ENCODE peak calls at places on chromosomes 6 and 20, in five cellular contexts. N is ovary, V is adrenal gland, B is A549, O is uterus. U is an unnamed sample. For H3K4me1, the result is how much of the 10 kb centered on the place peaks cover.

GRCh38 chr20:58630063-58630462 is 21.0 kb upstream of the STX16 start:
- DNase-seq in N (no peak), V (no peak), O (no peak), B (peak), U (no peak)

GRCh38 chr6:11233936-11234573 is 1.6 kb upstream of the NEDD9 start:
- DNase-seq in O (no peak), V (no peak), N (no peak), B (no peak), U (no peak)

GRCh38 chr20:32484221-32485125 is 100.7 kb downstream of the NOL4L start:
- DNase-seq in O (peak), N (no peak), V (peak), B (peak), U (no peak)

GRCh38 chr6:150176152-150176551 is 33.3 kb downstream of the PPP1R14C start:
- DNase-seq in V (no peak), N (no peak), O (no peak), B (no peak), U (peak)

GRCh38 chr20:17541996-17542395 is 10.8 kb upstream of the BFSP1 start:
- DNase-seq in V (no peak), O (no peak), B (no peak), N (no peak), U (no peak)

GRCh38 chr20:63624486-63624885 is 2.4 kb downstream of the GMEB2 start:
- DNase-seq in O (no peak), N (no peak), B (peak), V (no peak), U (no peak)

GRCh38 chr6:89597988-89598387 is 40.6 kb downstream of the LYRM2 start:
- DNase-seq in V (no peak), B (peak), O (no peak), N (no peak), U (no peak)

GRCh38 chr20:51363813-51364212 is 178.7 kb downstream of the NFATC2 start:
- DNase-seq in V (no peak), B (no peak), O (no peak), N (no peak), U (no peak)

GRCh38 chr20:48364688-48365421 is 462.9 kb downstream of the PREX1 start:
- DNase-seq in V (no peak), B (no peak), N (no peak), O (no peak), U (no peak)

GRCh38 chr6:22774129-22774528 is 204.8 kb downstream of the HDGFL1 start:
- DNase-seq in V (no peak), N (no peak), B (no peak), O (no peak), U (no peak)

GRCh38 chr6:106973841-106974336 is 640 bp downstream of the CD24 start:
- DNase-seq in O (no peak), B (no peak), N (no peak), V (no peak), U (no peak)

GRCh38 chr6:4319992-4320683 is 184.8 kb upstream of the ECI2 start:
- DNase-seq in O (no peak), V (no peak), N (no peak), B (peak), U (no peak)

GRCh38 chr6:87645080-87645479 is 55.1 kb downstream of the ORC3 start:
- DNase-seq in N (no peak), O (no peak), V (no peak), B (no peak), U (no peak)

GRCh38 chr6:75775219-75775618 is 26.2 kb downstream of the MYO6 start:
- DNase-seq in O (no peak), N (no peak), V (no peak), B (no peak), U (no peak)

GRCh38 chr6:10081075-10081474 is 333.8 kb downstream of the TFAP2A start:
- DNase-seq in V (no peak), O (no peak), B (no peak), N (no peak), U (no peak)

GRCh38 chr6:124823240-124824105 is 138.8 kb upstream of the RNF217 start:
- DNase-seq in O (no peak), N (no peak), V (no peak), B (no peak), U (no peak)

GRCh38 chr20:20720158-20720557 is 7.7 kb upstream of the RALGAPA2 start:
- DNase-seq in N (no peak), B (no peak), V (no peak), O (no peak), U (no peak)

GRCh38 chr6:135323202-135323668 is 142.1 kb downstream of the MYB start:
- DNase-seq in V (no peak), B (no peak), O (no peak), N (no peak), U (no peak)

DNA sequence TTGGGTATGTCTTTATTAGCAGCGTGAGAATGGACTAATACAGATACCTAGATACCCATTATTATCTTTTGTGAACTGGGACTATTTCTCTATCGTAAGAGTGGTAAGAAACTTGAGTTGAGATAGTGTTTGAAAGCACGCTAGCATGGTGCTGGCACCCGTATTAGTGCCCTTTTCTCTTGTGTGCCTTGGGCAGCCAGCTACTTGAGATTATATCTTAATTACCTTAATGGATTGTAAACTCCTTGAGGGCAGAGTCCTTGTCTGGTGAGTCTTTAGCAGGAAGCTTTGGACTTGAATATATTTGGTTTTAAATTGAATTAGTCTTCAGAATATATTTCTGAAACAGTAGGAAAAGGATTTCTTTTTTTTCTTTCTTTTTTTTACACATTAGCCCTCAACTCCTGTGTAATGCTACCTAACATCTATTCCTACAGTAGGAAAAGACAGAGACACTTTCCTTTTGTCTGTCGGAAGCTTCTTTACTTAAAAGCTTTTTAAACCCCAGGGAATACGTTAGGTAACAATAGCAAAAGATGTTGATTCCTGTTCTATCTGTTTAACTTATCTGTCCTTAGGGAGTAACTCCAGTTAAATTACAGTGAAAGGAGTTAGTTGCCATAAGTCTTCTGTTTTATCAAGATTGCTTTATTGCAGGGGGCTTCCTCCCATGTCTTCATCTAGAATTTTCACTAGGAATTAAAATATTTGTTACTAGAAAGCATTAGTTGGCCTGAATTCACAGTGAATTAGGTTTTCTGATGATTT is 26.0 kb downstream of the TOP1 start:
- DNase-seq in V (no peak), B (no peak), O (no peak), N (no peak), U (no peak)
- H3K4me1 ChIP-seq in V (half or more), B (half or more), O (under half), N (under half), U (half or more)

DNA sequence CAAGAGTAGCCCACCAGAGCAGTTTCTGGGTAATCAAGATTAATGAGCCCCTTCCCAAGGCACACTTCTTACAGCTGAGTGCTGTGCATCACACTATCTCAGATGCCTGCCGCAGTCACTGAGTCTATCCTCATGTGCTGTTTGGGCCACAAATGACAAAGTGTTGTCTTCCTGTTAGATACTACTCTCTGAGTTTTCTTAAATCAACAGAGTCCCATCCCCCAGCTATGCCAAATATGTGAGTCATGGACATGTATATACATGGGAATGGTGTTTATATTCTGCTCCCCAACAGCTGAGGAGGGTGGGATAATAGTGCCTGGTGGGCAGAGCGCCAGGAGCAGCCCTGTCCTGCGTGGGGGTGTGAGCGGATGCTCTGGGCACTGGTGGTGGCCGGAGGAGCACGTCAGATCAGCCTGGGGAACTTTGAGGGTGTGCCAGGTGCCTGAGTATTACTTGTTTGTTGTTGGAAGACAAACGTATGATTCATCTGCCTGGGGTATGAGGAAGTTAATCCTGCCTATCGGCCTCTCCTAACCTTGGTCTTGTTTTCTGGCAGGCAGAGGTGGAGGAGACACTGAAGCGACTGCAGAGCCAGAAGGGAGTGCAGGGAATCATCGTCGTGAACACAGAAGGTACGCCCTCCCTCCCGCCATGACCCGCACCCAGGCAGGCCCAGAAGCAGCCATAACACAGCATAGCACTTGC is 9.6 kb downstream of the DYNLRB1 start:
- DNase-seq in B (peak), O (peak), N (peak), V (peak), U (peak)
- TF ChIP-seq POLR2A in B (no peak), O (no peak), N (no peak), V (no peak), U (no peak)

DNA sequence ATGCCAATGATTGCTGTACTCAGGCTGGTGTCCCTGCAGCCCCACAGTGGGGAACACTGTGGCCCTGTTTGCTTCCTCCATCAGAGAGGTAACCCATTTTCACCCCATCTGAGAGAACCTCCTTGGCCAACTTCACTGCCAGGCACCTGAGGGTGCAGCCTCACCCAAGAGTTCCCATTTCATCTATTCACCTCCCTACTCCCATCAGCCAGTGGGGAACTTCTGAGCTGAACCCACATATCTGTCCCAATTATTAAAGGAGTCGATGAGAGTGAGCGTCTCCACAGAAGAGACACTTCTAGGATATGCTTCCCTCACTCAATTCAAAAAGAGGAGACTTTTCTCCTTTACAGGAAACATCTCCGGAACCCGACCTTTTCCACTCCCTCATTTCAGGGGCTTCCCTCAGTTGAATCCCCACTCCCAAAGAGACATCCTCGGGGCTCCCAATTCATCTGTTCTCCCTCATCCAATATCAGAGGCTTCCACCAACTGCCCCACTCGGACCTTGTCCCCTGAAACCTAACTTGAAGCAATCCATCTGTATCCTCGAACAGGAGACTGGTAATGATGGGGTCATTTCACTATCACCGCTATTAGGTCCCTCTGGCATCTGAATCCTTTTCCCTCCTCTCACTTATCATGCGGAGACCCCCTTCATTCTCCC is 988 bp downstream of the UBE2V1 start:
- DNase-seq in V (no peak), B (no peak), N (no peak), O (no peak), U (no peak)
- H3K4me1 ChIP-seq in V (half or more), B (half or more), N (under half), O (under half), U (half or more)

GRCh38 chr6:44265843-44266233 is 487 bp upstream of the NFKBIE start:
- DNase-seq in O (no peak), N (no peak), B (no peak), V (no peak), U (no peak)

GRCh38 chr6:44266347-44266746 is 996 bp upstream of the NFKBIE start:
- DNase-seq in V (no peak), O (no peak), N (no peak), B (no peak), U (no peak)

GRCh38 chr6:44264154-44265002 is 973 bp downstream of the NFKBIE start:
- DNase-seq in N (no peak), V (no peak), O (no peak), B (no peak), U (no peak)

GRCh38 chr6:44263357-44264100 is 1.8 kb downstream of the NFKBIE start:
- DNase-seq in V (no peak), B (peak), N (no peak), O (no peak), U (no peak)

DNA sequence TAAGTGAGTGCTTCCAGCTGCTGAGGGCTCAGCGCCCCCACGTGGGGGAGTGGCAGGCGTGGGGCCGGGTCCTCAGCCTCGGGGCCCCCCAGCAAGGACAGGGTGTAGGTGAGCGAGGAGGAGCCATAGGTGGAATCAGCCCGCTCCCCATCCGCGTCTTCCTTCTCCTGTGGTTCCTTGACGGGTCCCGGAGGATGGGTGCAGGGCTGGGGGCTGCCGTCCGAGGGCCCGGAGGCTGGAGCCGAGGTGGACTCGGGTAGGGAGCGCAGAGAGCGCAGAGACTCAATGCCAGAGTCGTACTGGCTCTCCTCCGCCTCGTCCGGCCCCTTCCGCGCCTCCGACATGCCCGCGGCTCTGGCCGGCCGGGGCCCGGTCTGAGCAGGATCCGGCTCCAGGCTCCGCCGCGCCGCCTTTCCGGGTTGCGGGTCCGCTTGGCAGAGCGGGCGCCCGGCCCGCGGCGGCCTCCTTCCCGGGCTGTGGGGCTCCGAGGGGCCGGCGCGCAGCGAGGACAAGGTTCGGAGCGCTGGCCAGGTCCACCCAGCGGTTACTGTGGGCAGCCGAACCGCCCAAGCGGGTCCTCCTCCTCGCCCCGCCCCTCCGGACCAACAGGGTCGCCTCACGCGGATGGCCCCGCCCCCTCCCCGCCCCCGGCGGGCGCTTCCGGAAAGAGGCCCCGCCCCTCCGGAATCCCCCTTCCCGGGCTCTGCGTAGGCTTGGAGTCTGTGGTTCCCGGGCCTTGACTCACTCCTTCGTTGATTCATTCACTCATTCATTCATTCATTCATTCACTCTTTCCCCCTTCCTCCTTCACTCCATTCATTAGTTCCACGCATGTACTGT is at the start of gene NFKBIE:
- DNase-seq in V (peak), O (peak), B (peak), N (peak), U (peak)
- TF ChIP-seq POLR2A in V (peak), O (peak), B (peak), N (peak), U (peak)

GRCh38 chr20:62553136-62553837 is 77.5 kb upstream of the GATA5 start:
- DNase-seq in O (no peak), B (no peak), V (no peak), N (no peak), U (peak)

GRCh38 chr20:62554214-62554897 is 78.6 kb upstream of the GATA5 start:
- DNase-seq in B (no peak), V (no peak), N (no peak), O (no peak), U (peak)

GRCh38 chr20:62553838-62554161 is 78.0 kb upstream of the GATA5 start:
- DNase-seq in B (no peak), N (no peak), V (no peak), O (no peak), U (no peak)

GRCh38 chr20:62555642-62556420 is 80.0 kb upstream of the GATA5 start:
- DNase-seq in V (no peak), N (no peak), O (no peak), B (no peak), U (peak)

DNA sequence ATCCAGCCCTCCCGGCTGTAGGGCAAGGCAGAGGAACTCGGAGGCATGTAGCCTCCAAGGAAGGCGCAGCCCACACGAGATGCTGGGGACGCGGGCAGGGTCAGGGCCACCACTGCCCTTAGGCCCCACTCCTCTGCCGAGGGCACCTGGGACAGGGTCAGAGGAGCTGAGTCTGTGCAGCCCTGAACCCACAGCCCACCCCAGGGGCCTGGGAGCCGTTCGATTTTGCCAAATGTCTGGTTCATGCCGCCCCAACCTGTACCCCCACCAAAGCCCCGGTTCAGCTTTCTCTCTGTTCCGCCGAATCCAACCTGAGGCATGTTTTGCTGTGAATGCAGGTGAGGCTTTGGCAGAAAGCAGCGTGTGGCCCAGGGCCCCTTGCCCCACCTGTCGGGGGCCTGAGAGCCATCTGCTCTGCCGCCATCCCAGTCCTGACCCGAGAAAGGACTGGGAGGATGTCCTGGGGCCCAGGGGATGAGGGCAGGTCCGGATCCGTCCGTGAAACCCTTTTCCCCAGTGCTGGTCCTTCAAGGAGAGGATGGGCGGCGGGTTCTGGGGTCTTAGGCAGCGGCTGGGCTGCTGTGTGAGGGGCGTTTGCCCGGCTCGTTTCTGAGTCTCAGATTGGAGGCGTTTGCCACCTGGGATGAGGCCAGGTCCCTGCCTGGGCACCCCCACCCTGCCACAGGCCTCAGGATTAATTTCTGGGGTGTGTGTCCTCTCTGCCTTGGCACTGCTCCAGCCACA is 79.3 kb upstream of the GATA5 start:
- DNase-seq in B (no peak), N (no peak), V (no peak), O (no peak), U (no peak)
- H3K4me1 ChIP-seq in B (under half), N (under half), V (under half), O (under half), U (half or more)

DNA sequence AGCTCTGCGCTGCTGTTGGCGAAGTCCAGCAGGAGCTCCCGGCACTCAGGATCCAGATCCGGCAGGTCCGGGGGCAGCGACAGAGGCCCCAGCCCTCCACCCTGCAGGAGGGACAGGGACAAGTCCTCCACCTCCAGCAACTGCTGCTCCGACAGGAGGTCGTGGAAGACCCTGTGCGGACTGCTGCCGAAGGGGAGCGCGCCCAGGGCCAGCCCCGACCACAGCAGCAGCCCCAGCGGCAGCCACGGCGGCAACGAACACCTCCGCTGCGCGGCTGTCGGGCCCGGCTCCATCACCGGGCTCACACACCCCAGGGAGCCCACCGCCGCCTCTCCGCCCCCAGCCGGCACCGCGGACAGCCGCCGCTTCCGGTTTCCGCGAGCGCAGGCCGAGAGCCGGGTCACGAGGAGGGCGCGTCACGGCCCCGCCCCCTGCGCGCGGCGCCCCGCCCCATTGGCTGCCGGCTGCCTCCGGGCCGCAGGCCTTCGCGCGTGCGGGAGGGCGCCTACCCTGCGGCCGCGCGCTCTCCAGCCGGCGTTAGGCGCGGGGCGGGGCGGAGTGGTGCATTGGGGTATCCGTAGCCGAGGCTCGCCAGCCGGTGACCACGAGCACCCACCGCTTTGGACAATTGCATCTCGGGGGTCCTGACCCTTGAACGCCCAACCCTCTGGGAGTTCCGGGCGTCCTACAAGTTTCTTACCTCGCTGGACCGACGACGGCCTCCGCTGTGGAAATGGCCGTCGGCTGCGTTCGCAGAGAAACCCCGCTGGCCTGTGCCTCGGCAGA is at the start of gene OSTM1:
- DNase-seq in O (peak), V (peak), N (peak), B (peak), U (peak)
- TF ChIP-seq POLR2A in O (peak), V (peak), N (peak), B (peak), U (peak)